ENCODE peak calls at places on chromosome 21, in nine cellular contexts. G is GM23338; W is AG10803; I is pancreas; R is sigmoid colon; Z is psoas muscle; Y is fibroblast of pulmonary artery; X is CD4-positive, alpha-beta memory T cell; C is SJSA1. E is an unnamed sample.

GRCh38 chr21:32474179-32475059 is 61.9 kb downstream of the EVA1C start:
- DNase-seq in I (no peak), R (no peak), Y (no peak), W (no peak), C (no peak), G (no peak), X (no peak), Z (no peak), E (no peak)

GRCh38 chr21:43611598-43612369 is 47.5 kb downstream of the HSF2BP start:
- DNase-seq in R (peak), G (peak), C (peak), Y (peak), I (peak), W (peak), Z (peak), X (no peak), E (no peak)

GRCh38 chr21:31484219-31484618 is 140.2 kb upstream of the TIAM1 start:
- DNase-seq in R (no peak), Y (no peak), Z (no peak), W (no peak), G (no peak), I (no peak), X (no peak), C (no peak), E (no peak)

GRCh38 chr21:37552496-37553399 is 186.2 kb downstream of the DYRK1A start:
- DNase-seq in Z (peak), R (peak), I (no peak), X (no peak), G (no peak), W (no peak), Y (no peak), C (no peak), E (no peak)

GRCh38 chr21:26769613-26770188 is 75.5 kb downstream of the ADAMTS1 start:
- DNase-seq in C (peak), X (no peak), W (peak), R (no peak), I (no peak), G (peak), Z (no peak), Y (peak), E (peak)

GRCh38 chr21:40752125-40752524 is 94.8 kb downstream of the DSCAM start:
- DNase-seq in R (no peak), Z (no peak), I (no peak), G (peak), Y (no peak), W (no peak), C (no peak), X (no peak), E (no peak)

GRCh38 chr21:34003428-34003827 is 70.0 kb upstream of the MRPS6 start:
- DNase-seq in Y (no peak), R (no peak), Z (no peak), I (no peak), W (no peak), G (no peak), X (no peak), C (no peak), E (no peak)

GRCh38 chr21:34915364-34915834 is 133.7 kb downstream of the RUNX1 start:
- DNase-seq in W (peak), G (peak), Y (peak), Z (no peak), R (no peak), I (no peak), C (peak), X (no peak), E (no peak)

GRCh38 chr21:43598416-43599120 is 60.7 kb downstream of the HSF2BP start:
- DNase-seq in Z (no peak), C (peak), X (no peak), I (no peak), Y (peak), W (peak), R (no peak), G (no peak), E (no peak)

GRCh38 chr21:39659070-39659815 is 46.5 kb downstream of the B3GALT5 start:
- DNase-seq in C (no peak), W (no peak), G (no peak), X (no peak), Z (no peak), I (no peak), R (no peak), Y (no peak), E (no peak)

GRCh38 chr21:38308010-38308784 is 51.4 kb downstream of the KCNJ15 start:
- DNase-seq in Y (peak), Z (no peak), X (no peak), G (no peak), C (peak), R (no peak), W (peak), I (no peak), E (no peak)

GRCh38 chr21:28776251-28776650 is 216.4 kb downstream of the LTN1 start:
- DNase-seq in X (no peak), W (peak), Z (no peak), C (no peak), G (no peak), I (no peak), Y (peak), R (no peak), E (peak)

GRCh38 chr21:27450216-27450615 is 483.3 kb upstream of the ADAMTS5 start:
- DNase-seq in R (no peak), Y (no peak), Z (no peak), X (no peak), C (no peak), W (no peak), G (no peak), I (no peak), E (no peak)

GRCh38 chr21:29555601-29556000 is 256.9 kb downstream of the BACH1 start:
- DNase-seq in X (no peak), I (no peak), Y (no peak), R (no peak), C (no peak), G (no peak), Z (no peak), W (no peak), E (no peak)

GRCh38 chr21:43922949-43923348 is 57.9 kb downstream of the AGPAT3 start:
- DNase-seq in Z (peak), X (no peak), W (no peak), I (no peak), Y (no peak), C (no peak), G (no peak), R (no peak), E (no peak)

GRCh38 chr21:32884062-32884461 is 112.5 kb upstream of the PAXBP1 start:
- DNase-seq in Z (no peak), I (no peak), W (no peak), C (no peak), G (peak), X (no peak), Y (no peak), R (no peak), E (no peak)

GRCh38 chr21:38139380-38140168 is 117.2 kb upstream of the KCNJ15 start:
- DNase-seq in Z (no peak), X (no peak), R (no peak), I (no peak), G (no peak), Y (peak), W (peak), C (no peak), E (peak)

GRCh38 chr21:33251119-33251518 is 15.0 kb upstream of the IL10RB start:
- DNase-seq in R (no peak), Z (no peak), G (no peak), X (no peak), Y (no peak), C (no peak), I (no peak), W (no peak), E (no peak)

GRCh38 chr21:29300547-29301138 is 1.9 kb downstream of the BACH1 start:
- DNase-seq in R (no peak), X (peak), C (no peak), W (no peak), G (no peak), Y (no peak), I (no peak), Z (no peak), E (no peak)

GRCh38 chr21:14773777-14774345 is 227.7 kb upstream of the SAMSN1 start:
- DNase-seq in Y (peak), Z (peak), W (no peak), G (peak), X (peak), I (peak), C (no peak), R (peak), E (no peak)

GRCh38 chr21:28106370-28106890 is 886.2 kb downstream of the LTN1 start:
- DNase-seq in Y (no peak), X (no peak), W (no peak), C (no peak), R (no peak), I (no peak), Z (no peak), G (no peak), E (no peak)

GRCh38 chr21:24265987-24266386 is 1341.3 kb downstream of the MRPL39 start:
- DNase-seq in C (no peak), Y (no peak), I (no peak), G (no peak), Z (no peak), R (no peak), X (no peak), W (no peak), E (no peak)

GRCh38 chr21:38027901-38028300 is 111.6 kb upstream of the KCNJ6 start:
- DNase-seq in W (peak), Z (no peak), Y (peak), R (no peak), C (peak), I (no peak), X (no peak), G (no peak), E (no peak)

GRCh38 chr21:39788383-39788782 is 43.4 kb downstream of the IGSF5 start:
- DNase-seq in R (peak), Z (peak), G (peak), I (peak), C (peak), Y (peak), W (peak), X (no peak), E (peak)

GRCh38 chr21:15134711-15135110 is 69.9 kb upstream of the NRIP1 start:
- DNase-seq in R (no peak), C (no peak), Z (no peak), X (no peak), W (no peak), G (no peak), I (peak), Y (no peak), E (no peak)

GRCh38 chr21:25791321-25791720 is 56.5 kb downstream of the GABPA start:
- DNase-seq in R (no peak), Y (peak), I (no peak), C (no peak), W (no peak), G (peak), Z (no peak), X (no peak), E (no peak)

GRCh38 chr21:43829161-43829560 is 35.9 kb upstream of the AGPAT3 start:
- DNase-seq in Z (no peak), I (no peak), R (no peak), C (no peak), Y (no peak), G (no peak), X (no peak), W (no peak), E (no peak)

GRCh38 chr21:17295997-17296396 is 216.8 kb upstream of the CXADR start:
- DNase-seq in Z (peak), Y (no peak), G (no peak), C (no peak), R (no peak), X (no peak), W (no peak), I (no peak), E (no peak)

GRCh38 chr21:31135536-31136184 is 97.4 kb upstream of the KRTAP19-8 start:
- DNase-seq in Y (no peak), I (no peak), R (no peak), W (no peak), C (peak), X (no peak), G (no peak), Z (no peak), E (no peak)

GRCh38 chr21:34886554-34887385 is 162.3 kb downstream of the RUNX1 start:
- DNase-seq in I (peak), X (peak), W (peak), Z (peak), G (peak), Y (peak), R (peak), C (no peak), E (no peak)

GRCh38 chr21:15825699-15826098 is 95.9 kb downstream of the USP25 start:
- DNase-seq in Z (no peak), I (no peak), R (no peak), W (no peak), C (no peak), G (no peak), Y (no peak), X (no peak), E (no peak)

GRCh38 chr21:16633851-16634521 is 878.9 kb upstream of the CXADR start:
- DNase-seq in W (peak), Z (no peak), G (no peak), C (no peak), R (no peak), X (no peak), Y (peak), I (no peak), E (peak)

GRCh38 chr21:15275615-15276228 is 210.9 kb upstream of the NRIP1 start:
- DNase-seq in C (no peak), Y (no peak), Z (no peak), G (no peak), X (no peak), R (no peak), I (no peak), W (no peak), E (no peak)

GRCh38 chr21:31752352-31752751 is 20.4 kb upstream of the SCAF4 start:
- DNase-seq in R (no peak), W (peak), I (no peak), G (no peak), Y (peak), C (no peak), X (no peak), Z (no peak), E (no peak)

GRCh38 chr21:38486221-38486620 is 12.1 kb downstream of the ERG start:
- DNase-seq in X (no peak), I (no peak), Z (no peak), W (peak), C (no peak), Y (peak), G (no peak), R (no peak), E (peak)

GRCh38 chr21:38377165-38378093 is 120.6 kb downstream of the KCNJ15 start:
- DNase-seq in Z (no peak), W (peak), Y (no peak), R (no peak), I (no peak), X (no peak), G (no peak), C (no peak), E (no peak)

GRCh38 chr21:14843991-14844390 is 220.8 kb downstream of the NRIP1 start:
- DNase-seq in X (no peak), C (no peak), Y (no peak), W (no peak), Z (no peak), R (no peak), G (no peak), I (no peak), E (no peak)

GRCh38 chr21:45060675-45061311 is 13.6 kb upstream of the ADARB1 start:
- DNase-seq in R (no peak), I (no peak), W (no peak), G (no peak), Y (no peak), C (no peak), X (no peak), Z (no peak), E (no peak)

GRCh38 chr21:45064091-45064490 is 10.3 kb upstream of the ADARB1 start:
- DNase-seq in Y (no peak), G (no peak), I (no peak), C (no peak), X (no peak), Z (no peak), W (no peak), R (peak), E (no peak)

GRCh38 chr21:45067462-45068285 is 6.7 kb upstream of the ADARB1 start:
- DNase-seq in Z (no peak), C (no peak), X (no peak), I (no peak), G (no peak), Y (no peak), W (no peak), R (no peak), E (no peak)

GRCh38 chr21:45069085-45069484 is 5.3 kb upstream of the ADARB1 start:
- DNase-seq in I (no peak), Z (no peak), C (no peak), G (no peak), Y (no peak), R (no peak), X (no peak), W (no peak), E (no peak)

GRCh38 chr21:45064618-45065399 is 9.6 kb upstream of the ADARB1 start:
- DNase-seq in Y (no peak), Z (no peak), I (no peak), X (no peak), C (peak), G (no peak), W (peak), R (peak), E (no peak)
- H3K4me3 ChIP-seq in Y (no peak), Z (no peak), I (no peak), X (no peak), C (no peak), G (no peak), W (no peak), R (no peak), E (no peak)

GRCh38 chr21:36429672-36430546 is 44.7 kb downstream of the CHAF1B start:
- DNase-seq in Y (peak), I (peak), Z (peak), W (peak), C (peak), G (peak), R (peak), X (peak), E (peak)

GRCh38 chr21:36433011-36433709 is 46.8 kb downstream of the CLDN14 start:
- DNase-seq in Z (no peak), X (no peak), Y (no peak), C (no peak), R (no peak), W (no peak), G (no peak), I (no peak), E (no peak)

GRCh38 chr21:36428789-36429671 is 43.8 kb downstream of the CHAF1B start:
- DNase-seq in Z (no peak), R (no peak), G (no peak), X (no peak), W (no peak), C (no peak), I (no peak), Y (no peak), E (no peak)

GRCh38 chr21:36431252-36431651 is 46.1 kb downstream of the CHAF1B start:
- DNase-seq in G (no peak), R (no peak), Z (no peak), I (no peak), C (no peak), Y (no peak), W (no peak), X (no peak), E (no peak)

GRCh38 chr21:36430841-36431240 is 45.6 kb downstream of the CHAF1B start:
- DNase-seq in R (no peak), X (no peak), I (no peak), G (no peak), C (peak), Y (peak), W (no peak), Z (no peak), E (no peak)
- H3K4me3 ChIP-seq in R (no peak), X (no peak), I (peak), G (no peak), C (peak), Y (peak), W (no peak), Z (peak), E (no peak)

GRCh38 chr21:42533963-42534355 is 20.3 kb downstream of the SLC37A1 start:
- DNase-seq in Z (no peak), G (no peak), I (no peak), C (no peak), R (no peak), W (no peak), X (no peak), Y (no peak), E (no peak)
- H3K4me3 ChIP-seq in Z (peak), G (no peak), I (no peak), C (no peak), R (no peak), W (no peak), X (no peak), Y (no peak), E (no peak)

DNA sequence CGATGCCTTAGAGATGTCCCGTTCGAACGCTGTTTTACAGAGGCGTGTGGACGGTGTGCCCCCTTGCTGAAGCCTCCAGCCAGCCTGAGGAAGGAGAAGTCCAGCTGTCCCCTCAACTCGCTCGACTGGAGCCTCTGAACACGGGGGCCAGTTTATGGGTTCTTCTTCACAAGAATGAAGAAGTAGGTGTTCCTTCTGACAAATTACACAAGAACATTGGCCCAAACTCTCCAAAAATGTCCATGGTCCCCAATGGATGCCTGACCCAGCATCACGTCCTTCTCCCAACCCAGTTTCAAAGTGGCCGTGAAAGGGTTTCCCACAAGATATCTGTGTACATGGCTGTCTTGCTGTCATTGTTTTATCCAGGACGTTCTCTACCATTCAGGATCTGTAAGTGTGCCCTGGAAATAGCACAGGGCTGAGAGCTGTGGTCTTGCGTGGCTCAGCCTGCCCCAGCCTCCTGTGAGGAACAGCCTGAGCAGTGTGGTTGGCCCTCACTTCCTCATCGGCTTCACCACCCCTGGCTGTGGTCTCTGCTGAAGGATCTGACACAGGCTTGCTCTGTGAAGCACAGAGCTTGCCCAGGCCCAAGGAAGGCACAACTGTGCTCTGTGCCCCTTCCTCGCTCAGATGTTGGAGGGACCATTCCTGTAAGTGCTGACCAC is 1.0 kb upstream of the S100B start:
- DNase-seq in I (peak), Y (no peak), Z (peak), G (no peak), C (no peak), R (no peak), W (no peak), X (peak), E (no peak)
- H3K4me3 ChIP-seq in I (no peak), Y (no peak), Z (no peak), G (no peak), C (no peak), R (no peak), W (no peak), X (no peak), E (no peak)

GRCh38 chr21:20997308-20997632 is 939 bp upstream of the NCAM2 start:
- DNase-seq in R (no peak), I (no peak), Y (no peak), G (peak), C (no peak), Z (no peak), X (no peak), W (no peak), E (no peak)
- H3K4me3 ChIP-seq in R (peak), I (peak), Y (peak), G (peak), C (no peak), Z (peak), X (no peak), W (peak), E (peak)